ENCODE peak calls at places on chromosomes 2 and 18, in ten cellular contexts. H is astrocyte, P is B cell, S is GM12865, G is PC-9, R is choroid plexus epithelial cell, Z is fibroblast of lung, B is transverse colon, J is GM10248, L is AG04449. K is an unnamed sample.

GRCh38 chr18:35949090-35949489 is 23.4 kb upstream of the RMP24 start:
- DNase-seq in Z (no peak), H (no peak), B (no peak), G (no peak), S (no peak), L (no peak), P (no peak), J (no peak), R (no peak), K (no peak)

GRCh38 chr2:20953146-20953824 is 90.6 kb downstream of the APOB start:
- DNase-seq in B (no peak), P (no peak), H (no peak), J (no peak), Z (no peak), R (no peak), G (no peak), L (no peak), S (no peak), K (no peak)

GRCh38 chr2:70743677-70744076 is 24.3 kb downstream of the ADD2 start:
- DNase-seq in P (no peak), H (no peak), J (no peak), Z (no peak), G (no peak), B (no peak), R (no peak), S (no peak), L (no peak), K (no peak)

GRCh38 chr2:184336688-184337087 is 261.6 kb upstream of the ZNF804A start:
- DNase-seq in P (no peak), G (no peak), B (no peak), H (peak; percentile 42), L (no peak), R (peak; percentile 3), Z (peak; percentile 3), S (no peak), J (no peak), K (no peak)

GRCh38 chr18:66603941-66604627 is at the start of gene CDH19:
- DNase-seq in H (no peak), R (peak; percentile 3), L (no peak), P (no peak), B (no peak), J (no peak), Z (no peak), S (no peak), G (no peak), K (no peak)

GRCh38 chr2:235745597-235745996 is 251.8 kb downstream of the AGAP1 start:
- DNase-seq in H (peak; percentile 25), L (peak; percentile 7), P (no peak), G (no peak), S (no peak), B (no peak), Z (peak; percentile 9), J (no peak), R (no peak), K (no peak)

GRCh38 chr2:26008851-26009566 is 24.9 kb upstream of the RAB10 start:
- DNase-seq in H (peak; percentile 32), S (peak; percentile 21), G (peak; percentile 85), B (peak; percentile 72), R (peak; percentile 81), L (no peak), P (no peak), Z (peak; percentile 90), J (no peak), K (no peak)

GRCh38 chr2:173659522-173659921 is 304.9 kb downstream of the CDCA7 start:
- DNase-seq in J (no peak), G (no peak), S (no peak), L (no peak), Z (no peak), R (no peak), B (no peak), H (no peak), P (no peak), K (no peak)

GRCh38 chr2:120684691-120685402 is 50.8 kb upstream of the GLI2 start:
- DNase-seq in B (no peak), G (no peak), L (no peak), S (no peak), Z (peak; percentile 41), J (no peak), P (no peak), R (no peak), H (peak; percentile 65), K (no peak)

GRCh38 chr2:106867231-106867943 is 18.6 kb downstream of the ST6GAL2 start:
- DNase-seq in S (no peak), Z (no peak), P (no peak), L (no peak), H (no peak), J (no peak), B (no peak), R (no peak), G (no peak), K (no peak)

GRCh38 chr2:106864051-106864450 is 21.9 kb downstream of the ST6GAL2 start:
- DNase-seq in J (no peak), G (no peak), H (no peak), R (no peak), Z (no peak), P (no peak), S (no peak), B (no peak), L (no peak), K (no peak)

GRCh38 chr2:106869512-106870276 is 16.3 kb downstream of the ST6GAL2 start:
- DNase-seq in Z (no peak), G (no peak), L (no peak), J (no peak), B (no peak), S (no peak), H (no peak), R (no peak), P (no peak), K (no peak)

GRCh38 chr2:106866636-106867035 is 19.3 kb downstream of the ST6GAL2 start:
- DNase-seq in J (no peak), B (no peak), L (no peak), R (peak; percentile 60), S (no peak), P (no peak), Z (no peak), H (no peak), G (no peak), K (no peak)

DNA sequence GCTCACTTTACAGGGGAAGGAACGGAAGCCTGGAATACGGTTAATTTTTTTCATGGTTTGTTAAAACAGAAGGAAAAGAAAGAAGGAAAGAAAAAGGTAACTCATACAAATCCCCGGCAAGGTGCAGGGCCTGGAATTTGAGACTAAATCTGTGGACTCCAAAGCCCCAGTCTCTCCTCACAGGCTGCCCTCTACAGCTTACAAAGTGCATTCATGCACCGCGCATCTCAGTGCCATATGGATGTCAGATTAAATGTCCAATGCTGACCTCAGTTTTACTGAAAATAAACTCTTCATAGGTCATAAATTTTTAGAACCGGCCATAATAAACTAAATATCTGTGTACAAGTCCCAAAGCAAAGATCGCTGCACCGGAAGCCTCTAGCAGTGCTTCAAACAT is 17.8 kb downstream of the ST6GAL2 start:
- DNase-seq in G (no peak), Z (no peak), R (no peak), J (no peak), P (no peak), H (no peak), S (no peak), L (no peak), B (no peak), K (no peak)
- TF ChIP-seq CTCF in G (no peak), Z (no peak), R (peak; percentile 27), J (no peak), P (no peak), H (no peak), S (no peak), L (no peak), B (no peak), K (peak; percentile 48)

GRCh38 chr18:55343396-55344073 is 244.5 kb downstream of the TCF4 start:
- DNase-seq in R (peak; percentile 73), J (no peak), S (peak; percentile 37), L (no peak), G (no peak), B (no peak), Z (peak; percentile 59), H (peak; percentile 36), P (no peak), K (no peak)
- TF ChIP-seq CTCF in R (peak; percentile 66), J (peak; percentile 48), S (peak; percentile 38), L (peak; percentile 26), G (peak; percentile 66), B (peak; percentile 23), Z (peak; percentile 54), H (peak; percentile 65), P (peak; percentile 79), K (peak; percentile 62)

DNA sequence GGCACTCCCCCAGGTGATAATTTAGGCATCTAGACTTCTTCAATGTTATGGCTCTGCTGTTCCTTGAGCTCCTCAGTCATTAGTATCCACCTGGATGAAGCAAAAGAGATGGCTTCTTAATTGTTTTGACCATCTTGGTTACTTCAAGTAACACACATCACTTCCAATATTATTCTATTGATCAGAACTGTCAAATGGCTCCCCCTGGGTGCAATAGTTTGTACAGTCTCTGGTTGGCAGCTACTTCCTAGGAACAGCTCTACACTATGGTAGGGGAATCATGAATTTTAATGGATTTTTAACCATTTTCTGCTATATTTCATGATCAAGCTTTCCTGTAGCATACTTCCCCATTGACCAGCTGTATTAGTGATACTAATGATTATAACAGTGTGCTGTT is 157.0 kb downstream of the NYAP2 start:
- DNase-seq in H (no peak), R (peak; percentile 14), L (no peak), B (no peak), Z (no peak), S (no peak), G (no peak), P (no peak), J (no peak), K (no peak)
- TF ChIP-seq CTCF in H (no peak), R (peak; percentile 23), L (no peak), B (no peak), Z (no peak), S (no peak), G (peak; percentile 14), P (no peak), J (no peak), K (peak; percentile 35)

DNA sequence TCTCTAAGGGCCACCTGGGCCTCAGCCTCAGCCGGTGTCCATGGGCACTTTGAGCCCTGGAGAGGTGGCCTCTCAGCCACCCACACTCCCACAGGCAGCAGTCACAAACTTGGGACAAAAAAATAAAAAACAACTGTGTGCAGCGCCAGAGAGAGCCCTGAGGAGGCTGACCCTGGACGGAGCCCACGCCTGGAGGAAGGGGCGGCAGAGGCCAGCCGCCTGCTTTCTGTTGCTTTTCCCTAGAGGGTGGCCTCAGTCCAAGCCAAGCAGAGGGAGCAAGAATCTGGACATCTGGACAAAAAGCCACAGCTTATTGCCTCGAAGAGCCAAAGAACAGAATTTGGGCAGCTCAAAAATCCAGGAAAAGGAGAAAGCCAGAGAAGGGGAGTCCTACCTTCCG is 43.3 kb upstream of the LDLRAD4 start:
- DNase-seq in H (no peak), R (no peak), Z (no peak), G (no peak), J (no peak), S (no peak), B (no peak), L (no peak), P (no peak), K (no peak)
- TF ChIP-seq CTCF in H (no peak), R (no peak), Z (no peak), G (no peak), J (no peak), S (no peak), B (no peak), L (no peak), P (no peak), K (no peak)

GRCh38 chr2:231000211-231000904 is 4.4 kb downstream of the SPATA3 start:
- DNase-seq in Z (no peak), L (no peak), S (no peak), R (no peak), H (no peak), P (no peak), G (no peak), B (peak; percentile 57), J (no peak), K (no peak)
- TF ChIP-seq CTCF in Z (no peak), L (no peak), S (no peak), R (no peak), H (no peak), P (no peak), G (no peak), B (peak; percentile 14), J (no peak), K (no peak)

K was measured in glutamatergic neuron.